ENCODE peak calls at places on chromosomes 16 and 17, in five cellular contexts. L, T, A, C and V are unnamed samples.

GRCh38 chr17:2070241-2071023 is 15.5 kb downstream of the HIC1 start:
- DNase-seq in L (no peak), T (no peak), A (no peak), C (peak), V (no peak)

GRCh38 chr17:67289174-67289876 is 44.3 kb upstream of the HELZ start:
- DNase-seq in L (no peak), T (peak), A (peak), C (no peak), V (peak)

GRCh38 chr17:41689497-41690299 is 1.0 kb downstream of the EIF1 start:
- DNase-seq in L (no peak), T (no peak), A (peak), C (peak), V (no peak)

GRCh38 chr16:75477680-75478473 is 13.4 kb upstream of the TMEM170A start:
- DNase-seq in L (no peak), T (no peak), A (no peak), C (no peak), V (no peak)

GRCh38 chr17:17568772-17569195 is 22.7 kb downstream of the PEMT start:
- DNase-seq in L (no peak), T (peak), A (peak), C (peak), V (no peak)

GRCh38 chr17:76271669-76272540 is 6.8 kb downstream of the UBALD2 start:
- DNase-seq in L (no peak), T (peak), A (no peak), C (peak), V (no peak)

GRCh38 chr16:56327929-56328258 is 97.5 kb downstream of the AMFR start:
- DNase-seq in L (no peak), T (no peak), A (no peak), C (no peak), V (no peak)

GRCh38 chr17:61806941-61807340 is 56.4 kb downstream of the BRIP1 start:
- DNase-seq in L (no peak), T (no peak), A (no peak), C (no peak), V (no peak)

GRCh38 chr17:82267575-82268379 is 5.7 kb downstream of the CSNK1D start:
- DNase-seq in L (peak), T (peak), A (peak), C (peak), V (peak)

GRCh38 chr16:81457326-81458133 is 12.9 kb downstream of the CMIP start:
- DNase-seq in L (no peak), T (peak), A (peak), C (no peak), V (no peak)

GRCh38 chr16:83818276-83818675 is 10.5 kb downstream of the HSBP1 start:
- DNase-seq in L (no peak), T (no peak), A (no peak), C (no peak), V (no peak)

GRCh38 chr17:8231701-8232100 is 16.2 kb downstream of the CTC1 start:
- DNase-seq in L (no peak), T (no peak), A (no peak), C (no peak), V (no peak)

GRCh38 chr16:4064950-4065352 is 51.3 kb downstream of the ADCY9 start:
- DNase-seq in L (no peak), T (no peak), A (no peak), C (no peak), V (no peak)

GRCh38 chr17:81066072-81066471 is 31.1 kb downstream of the BAIAP2 start:
- DNase-seq in L (no peak), T (peak), A (no peak), C (no peak), V (no peak)

GRCh38 chr16:57102888-57103879 is 10.8 kb downstream of the CPNE2 start:
- DNase-seq in L (no peak), T (no peak), A (no peak), C (no peak), V (no peak)

GRCh38 chr16:55515110-55515509 is 6.2 kb downstream of the LPCAT2 start:
- DNase-seq in L (no peak), T (no peak), A (no peak), C (no peak), V (no peak)

GRCh38 chr17:62626719-62627218 is 701 bp upstream of the MRC2 start:
- DNase-seq in L (peak), T (no peak), A (peak), C (no peak), V (peak)

GRCh38 chr17:48002208-48002919 is 31.5 kb downstream of the CDK5RAP3 start:
- DNase-seq in L (no peak), T (no peak), A (peak), C (no peak), V (no peak)

GRCh38 chr17:14427914-14428639 is 127.2 kb downstream of the HS3ST3B1 start:
- DNase-seq in L (no peak), T (no peak), A (no peak), C (peak), V (no peak)

GRCh38 chr17:77734371-77735050 is 224.0 kb upstream of the TNRC6C start:
- DNase-seq in L (peak), T (peak), A (peak), C (no peak), V (peak)